ENCODE peak calls at places on chromosomes 2 and 18, in four cellular contexts. F is ovary; A is CD4-positive, CD25-positive, alpha-beta regulatory T cell; Y is cardiac muscle cell. P is an unnamed sample.

GRCh38 chr2:174846941-174847938 is 83.0 kb upstream of the CHRNA1 start:
- DNase-seq in F (no peak), Y (peak), A (peak), P (no peak)

GRCh38 chr2:107529146-107529545 is 297.5 kb upstream of the RGPD4 start:
- DNase-seq in Y (peak), A (no peak), F (no peak), P (no peak)

GRCh38 chr18:25247725-25248124 is 104.2 kb downstream of the ZNF521 start:
- DNase-seq in A (no peak), F (no peak), Y (no peak), P (no peak)

GRCh38 chr2:194730266-194730665 is 926.8 kb upstream of the SLC39A10 start:
- DNase-seq in Y (no peak), F (no peak), A (no peak), P (no peak)

GRCh38 chr2:44578401-44579135 is 216.8 kb downstream of the CAMKMT start:
- DNase-seq in F (no peak), A (no peak), Y (no peak), P (no peak)

GRCh38 chr18:24986611-24987270 is 365.2 kb downstream of the ZNF521 start:
- DNase-seq in A (no peak), F (no peak), Y (peak), P (no peak)

GRCh38 chr2:27446057-27446456 is 3.9 kb downstream of the KRTCAP3 start:
- DNase-seq in Y (no peak), A (no peak), F (no peak), P (peak)

GRCh38 chr2:46439582-46439981 is 39.8 kb upstream of the TMEM247 start:
- DNase-seq in A (peak), Y (no peak), F (no peak), P (no peak)

GRCh38 chr2:196166876-196167275 is 4.5 kb downstream of the STK17B start:
- DNase-seq in F (no peak), Y (no peak), A (peak), P (no peak)

GRCh38 chr2:96747061-96747460 is 7.2 kb upstream of the LMAN2L start:
- DNase-seq in A (no peak), Y (no peak), F (no peak), P (no peak)

GRCh38 chr2:224816816-224817215 is 100.7 kb upstream of the CCDC195 start:
- DNase-seq in Y (no peak), F (no peak), A (no peak), P (no peak)

GRCh38 chr2:21256006-21256405 is 132.2 kb downstream of the TDRD15 start:
- DNase-seq in Y (no peak), A (no peak), F (no peak), P (peak)

GRCh38 chr2:121170577-121170976 is 114.4 kb downstream of the TFCP2L1 start:
- DNase-seq in F (no peak), Y (no peak), A (no peak), P (no peak)

GRCh38 chr18:46067431-46068007 is 4.5 kb downstream of the PSTPIP2 start:
- DNase-seq in Y (no peak), F (no peak), A (no peak), P (no peak)

GRCh38 chr2:65991332-65991731 is 443.6 kb upstream of the MEIS1 start:
- DNase-seq in F (no peak), Y (no peak), A (no peak), P (no peak)

GRCh38 chr2:23925702-23926288 is 1.1 kb downstream of the ATAD2B start:
- DNase-seq in F (peak), Y (peak), A (peak), P (no peak)

GRCh38 chr2:120951701-120952100 is 216.0 kb downstream of the GLI2 start:
- DNase-seq in F (no peak), A (no peak), Y (no peak), P (no peak)

GRCh38 chr2:227748079-227748478 is 2.4 kb downstream of the SCYGR8 start:
- DNase-seq in A (no peak), Y (peak), F (no peak), P (no peak)

GRCh38 chr2:69567157-69567908 is 76.2 kb downstream of the AAK1 start:
- DNase-seq in F (no peak), A (no peak), Y (no peak), P (no peak)

GRCh38 chr2:191441761-191442160 is 196.6 kb downstream of the MYO1B start:
- DNase-seq in Y (peak), A (no peak), F (no peak), P (peak)

GRCh38 chr2:241770185-241770935 is 6.3 kb upstream of the GAL3ST2 start:
- DNase-seq in Y (peak), A (no peak), F (no peak), P (no peak)

GRCh38 chr2:230864122-230864604 is 579 bp upstream of the ITM2C start:
- DNase-seq in A (no peak), Y (no peak), F (no peak), P (no peak)

GRCh38 chr2:38432827-38433606 is 55.9 kb upstream of the ATL2 start:
- DNase-seq in A (no peak), Y (no peak), F (no peak), P (no peak)

GRCh38 chr2:71941731-71942575 is 205.7 kb downstream of the CYP26B1 start:
- DNase-seq in F (no peak), A (no peak), Y (no peak), P (no peak)

GRCh38 chr2:23564618-23564967 is 179.6 kb downstream of the KLHL29 start:
- DNase-seq in A (no peak), Y (no peak), F (peak), P (no peak)

GRCh38 chr2:188089896-188090295 is 201.8 kb upstream of the GULP1 start:
- DNase-seq in A (no peak), F (no peak), Y (no peak), P (no peak)

GRCh38 chr2:233033672-233034071 is 1.2 kb downstream of the NEU2 start:
- DNase-seq in F (no peak), A (no peak), Y (no peak), P (no peak)

GRCh38 chr2:120803085-120803484 is 67.4 kb downstream of the GLI2 start:
- DNase-seq in A (no peak), F (no peak), Y (no peak), P (no peak)

GRCh38 chr2:97651114-97651513 is 5.3 kb downstream of the COX5B start:
- DNase-seq in F (no peak), Y (no peak), A (no peak), P (no peak)

GRCh38 chr2:16828828-16829160 is 163.2 kb upstream of the CYRIA start:
- DNase-seq in F (no peak), Y (no peak), A (no peak), P (no peak)

GRCh38 chr18:45920367-45920766 is 46.8 kb downstream of the EPG5 start:
- DNase-seq in Y (no peak), A (no peak), F (peak), P (peak)

GRCh38 chr18:55302337-55302833 is 285.6 kb downstream of the TCF4 start:
- DNase-seq in A (no peak), F (no peak), Y (no peak), P (no peak)

GRCh38 chr2:141911485-141912066 is 219.2 kb downstream of the LRP1B start:
- DNase-seq in Y (peak), F (no peak), A (no peak), P (peak)

GRCh38 chr2:127609818-127610217 is 36.1 kb upstream of the GPR17 start:
- DNase-seq in F (no peak), Y (no peak), A (no peak), P (no peak)
- H3K27ac ChIP-seq in F (no peak), Y (no peak), A (no peak), P (no peak)

DNA sequence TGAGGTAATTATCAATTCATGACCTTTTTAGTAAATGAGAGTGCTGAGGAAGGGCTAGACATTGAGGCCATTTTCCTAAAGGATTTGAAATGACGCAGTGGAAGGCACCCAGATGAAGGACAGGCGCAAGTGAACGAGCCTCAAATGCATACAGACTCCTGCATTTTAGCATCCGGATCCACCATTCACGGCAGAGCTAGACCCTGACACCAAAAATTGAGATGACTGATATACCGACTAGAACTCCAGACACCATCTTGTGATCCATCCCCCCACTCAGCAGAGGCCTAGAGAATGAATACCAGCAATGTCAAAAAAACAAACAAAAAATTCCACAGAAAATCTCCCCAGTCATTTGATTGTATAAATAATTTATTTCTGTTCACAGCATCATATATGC is 4.2 kb downstream of the ARL4C start:
- DNase-seq in Y (no peak), F (no peak), A (no peak), P (no peak)
- H3K4me3 ChIP-seq in Y (peak), F (no peak), A (peak), P (no peak)

GRCh38 chr2:42835577-42836371 is 43.4 kb upstream of the HAAO start:
- DNase-seq in F (no peak), Y (no peak), A (no peak), P (no peak)
- H3K27ac ChIP-seq in F (no peak), Y (no peak), A (no peak), P (no peak)

GRCh38 chr18:21105936-21106335 is 5.7 kb downstream of the ROCK1 start:
- DNase-seq in A (no peak), Y (no peak), F (no peak), P (no peak)
- H3K4me3 ChIP-seq in A (peak), Y (no peak), F (no peak), P (no peak)

P was measured in pancreas.